ENCODE peak calls at places on chromosome X, in four cellular contexts. U, A, I and S are unnamed samples. For H3K9me3, the result is how much of the 10 kb centered on the place peaks cover.

GRCh38 chrX:111047575-111047974 is 48.4 kb upstream of the PAK3 start:
- DNase-seq in A (no peak), U (no peak), I (no peak), S (no peak)

GRCh38 chrX:136156560-136157117 is 9.3 kb downstream of the FHL1 start:
- DNase-seq in A (no peak), U (no peak), I (no peak), S (no peak)

GRCh38 chrX:144918936-144919335 is 328.4 kb upstream of the SPANXN1 start:
- DNase-seq in U (no peak), I (no peak), A (no peak), S (no peak)

GRCh38 chrX:42519666-42520231 is 258.2 kb downstream of the PPP1R2C start:
- DNase-seq in I (no peak), A (no peak), U (peak), S (no peak)

GRCh38 chrX:122552291-122552800 is 631.7 kb upstream of the GRIA3 start:
- DNase-seq in U (no peak), A (no peak), I (no peak), S (no peak)

GRCh38 chrX:153902388-153902787 is 2.1 kb upstream of the AVPR2 start:
- DNase-seq in I (no peak), A (no peak), U (no peak), S (no peak)

GRCh38 chrX:65136424-65136823 is 160.2 kb upstream of the ZC4H2 start:
- DNase-seq in A (no peak), I (no peak), U (no peak), S (no peak)

GRCh38 chrX:20284992-20285391 is 18.3 kb upstream of the RPS6KA3 start:
- DNase-seq in U (no peak), A (no peak), I (no peak), S (no peak)

GRCh38 chrX:150409964-150410363 is 46.8 kb downstream of the MAMLD1 start:
- DNase-seq in I (no peak), A (no peak), U (no peak), S (no peak)

GRCh38 chrX:51608766-51609165 is 9.9 kb downstream of the CENPVL3 start:
- DNase-seq in I (no peak), U (no peak), A (no peak), S (no peak)

GRCh38 chrX:154308108-154308946 is 12.7 kb downstream of the TKTL1 start:
- DNase-seq in I (peak), U (peak), A (peak), S (peak)

GRCh38 chrX:136710324-136710951 is 62.5 kb downstream of the CD40LG start:
- DNase-seq in U (no peak), I (no peak), A (no peak), S (no peak)

GRCh38 chrX:53288173-53288572 is 6.8 kb upstream of the IQSEC2 start:
- DNase-seq in U (no peak), I (no peak), A (no peak), S (no peak)

GRCh38 chrX:135890087-135890585 is 3.1 kb downstream of the CT45A10 start:
- DNase-seq in U (no peak), I (no peak), A (no peak), S (peak)

GRCh38 chrX:45056428-45057145 is 144.1 kb downstream of the DIPK2B start:
- DNase-seq in U (no peak), I (no peak), A (no peak), S (no peak)

GRCh38 chrX:23503835-23504539 is 163.3 kb upstream of the PRDX4 start:
- DNase-seq in I (peak), U (peak), A (no peak), S (peak)

GRCh38 chrX:46961574-46962279 is 49.5 kb downstream of the JADE3 start:
- DNase-seq in A (peak), I (no peak), U (no peak), S (no peak)

GRCh38 chrX:153884136-153885076 is 1.6 kb downstream of the L1CAM start:
- DNase-seq in U (peak), I (no peak), A (no peak), S (no peak)

GRCh38 chrX:21698274-21698673 is 40.1 kb upstream of the KLHL34 start:
- DNase-seq in I (no peak), A (no peak), U (no peak), S (no peak)

GRCh38 chrX:153411255-153411987 is at the start of gene ZFP92:
- DNase-seq in I (no peak), A (peak), U (no peak), S (no peak)

GRCh38 chrX:19388064-19388679 is 44.4 kb downstream of the PDHA1 start:
- DNase-seq in U (no peak), A (no peak), I (no peak), S (no peak)

GRCh38 chrX:27444093-27444908 is 18.8 kb downstream of the PPP4R3C start:
- DNase-seq in A (no peak), U (no peak), I (no peak), S (no peak)

GRCh38 chrX:102712216-102712966 is at the start of gene GPRASP2:
- DNase-seq in U (peak), A (no peak), I (peak), S (peak)

GRCh38 chrX:109843963-109844751 is 111.1 kb upstream of the ACSL4 start:
- DNase-seq in A (no peak), I (no peak), U (no peak), S (no peak)

GRCh38 chrX:120794525-120794975 is 81.1 kb downstream of the CT47B1 start:
- DNase-seq in A (no peak), U (no peak), I (no peak), S (no peak)

GRCh38 chrX:150767045-150767395 is 73.8 kb downstream of the MTMR1 start:
- DNase-seq in U (no peak), A (no peak), I (no peak), S (no peak)

GRCh38 chrX:84064164-84064563 is 123.8 kb downstream of the RPS6KA6 start:
- DNase-seq in I (no peak), U (no peak), A (no peak), S (no peak)

GRCh38 chrX:115892056-115892708 is 278.4 kb upstream of the AGTR2 start:
- DNase-seq in A (no peak), U (no peak), I (peak), S (peak)

GRCh38 chrX:10615931-10616780 is 4.2 kb downstream of the MID1 start:
- DNase-seq in A (no peak), I (no peak), U (peak), S (peak)

GRCh38 chrX:86171366-86171765 is 23.1 kb downstream of the DACH2 start:
- DNase-seq in I (no peak), A (no peak), U (peak), S (no peak)

GRCh38 chrX:46978341-46979291 is 66.4 kb downstream of the JADE3 start:
- DNase-seq in U (peak), A (peak), I (peak), S (peak)

GRCh38 chrX:136779346-136779781 is 1.4 kb downstream of the ARHGEF6 start:
- DNase-seq in U (no peak), A (no peak), I (no peak), S (no peak)

GRCh38 chrX:56226980-56227379 is 5.2 kb upstream of the KLF8 start:
- DNase-seq in I (no peak), U (no peak), A (no peak), S (no peak)

GRCh38 chrX:100512471-100512870 is 72.3 kb upstream of the TNMD start:
- DNase-seq in I (no peak), A (no peak), U (peak), S (no peak)

GRCh38 chrX:36383491-36383890 is 464.0 kb downstream of the CFAP47 start:
- DNase-seq in I (no peak), U (no peak), A (no peak), S (no peak)

GRCh38 chrX:16212024-16212423 is 44.7 kb downstream of the MAGEB17 start:
- DNase-seq in A (no peak), U (peak), I (no peak), S (no peak)

GRCh38 chrX:53429755-53430154 is 4.4 kb downstream of the HSD17B10 start:
- DNase-seq in U (no peak), I (no peak), A (no peak), S (no peak)

GRCh38 chrX:86047174-86047991 is at the start of gene CHM:
- DNase-seq in I (peak), A (peak), U (peak), S (peak)

GRCh38 chrX:57528670-57529255 is 63.0 kb upstream of the ZXDB start:
- DNase-seq in U (peak), I (no peak), A (no peak), S (no peak)

GRCh38 chrX:107673401-107673800 is 45.1 kb downstream of the PRPS1 start:
- DNase-seq in U (no peak), A (no peak), I (no peak), S (no peak)
- H3K4me3 ChIP-seq in U (no peak), A (peak), I (no peak), S (no peak)

DNA sequence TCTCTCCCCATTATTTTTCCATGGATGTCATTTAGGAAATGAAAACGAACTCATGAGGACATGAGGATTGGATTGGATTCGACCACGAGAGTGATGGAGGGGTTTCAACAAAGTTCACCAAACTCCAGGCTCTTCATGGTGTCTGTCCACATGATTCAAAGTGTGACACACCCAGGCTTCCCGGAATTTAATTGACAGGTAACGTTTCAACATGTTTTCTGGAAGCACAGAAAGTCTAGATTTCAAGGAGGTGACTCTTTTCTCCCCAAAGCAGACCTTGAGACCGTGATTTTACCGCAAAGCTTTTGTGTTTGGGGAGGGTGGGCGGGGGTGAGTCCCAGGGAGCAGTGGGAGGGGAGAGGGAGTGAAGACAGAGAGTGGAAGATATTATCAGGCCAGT is 94.2 kb upstream of the CD99 start:
- DNase-seq in A (no peak), U (no peak), I (no peak), S (no peak)
- H3K9me3 ChIP-seq in A (under half), U (under half), I (under half), S (under half)

DNA sequence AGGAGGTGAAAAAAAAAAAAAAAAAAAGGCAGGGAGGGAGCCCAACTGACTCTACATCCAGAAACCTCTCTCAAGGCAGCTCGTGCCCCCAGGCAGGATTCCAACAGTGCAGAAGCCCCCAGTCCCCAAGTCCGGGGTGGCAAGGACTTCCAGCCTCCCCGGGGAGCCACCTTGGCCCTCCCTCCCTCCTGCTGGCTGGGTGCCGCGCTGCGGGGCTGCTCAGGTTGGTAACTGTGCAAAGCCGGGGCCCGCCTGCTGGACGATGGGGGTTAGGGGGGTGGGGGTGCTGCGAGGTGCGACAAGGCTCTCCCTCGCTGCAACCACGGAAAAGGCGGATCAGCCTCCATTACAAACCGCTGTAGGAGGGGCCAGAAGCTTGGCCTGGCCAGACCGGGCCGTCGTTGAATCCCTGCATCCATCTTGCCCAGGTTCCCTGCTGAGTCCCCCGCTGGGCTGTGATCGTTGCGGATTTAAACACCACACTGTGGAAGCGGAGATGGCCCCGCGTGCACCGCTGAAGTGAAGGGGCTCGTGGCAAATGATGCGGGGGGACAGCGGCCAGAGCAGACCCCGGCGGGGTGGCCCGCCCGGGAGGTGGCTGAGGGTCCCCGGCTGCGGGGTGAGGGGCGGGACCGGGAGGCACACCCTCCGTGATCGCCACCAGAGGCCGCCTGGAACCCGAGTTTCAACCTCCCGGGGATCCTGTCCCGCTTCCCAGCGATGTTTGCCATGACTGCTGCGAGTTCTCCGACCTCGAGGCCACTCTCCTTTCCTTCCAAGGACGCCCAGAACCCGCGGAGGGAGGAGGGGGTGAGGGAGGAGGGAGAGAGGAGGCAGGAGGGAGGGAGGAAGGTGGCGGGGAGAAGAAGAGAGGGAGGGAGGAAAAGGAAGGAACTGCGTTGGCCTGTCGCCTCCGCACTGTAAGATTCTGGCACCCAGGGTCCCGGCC is 58.0 kb upstream of the DDX3X start:
- DNase-seq in A (peak), I (peak), U (peak), S (peak)
- H3K27ac ChIP-seq in A (peak), I (no peak), U (peak), S (no peak)

GRCh38 chrX:118839334-118839958 is 15.8 kb downstream of the ZCCHC12 start:
- DNase-seq in I (peak), U (peak), A (peak), S (peak)
- H3K4me3 ChIP-seq in I (peak), U (peak), A (peak), S (peak)

GRCh38 chrX:155998761-155999510 is 1.4 kb downstream of the IL9R start:
- DNase-seq in I (no peak), U (no peak), A (no peak), S (no peak)

GRCh38 chrX:155997436-155997835 is at the start of gene IL9R:
- DNase-seq in U (no peak), A (no peak), I (no peak), S (no peak)

GRCh38 chrX:155993421-155993820 is 4.1 kb upstream of the IL9R start:
- DNase-seq in I (no peak), U (no peak), A (no peak), S (no peak)

GRCh38 chrX:155998116-155998515 is 620 bp downstream of the IL9R start:
- DNase-seq in A (no peak), I (no peak), U (no peak), S (no peak)

GRCh38 chrX:155995476-155995875 is 2.0 kb upstream of the IL9R start:
- DNase-seq in U (no peak), I (no peak), A (no peak), S (no peak)
- H3K9me3 ChIP-seq in U (under half), I (under half), A (under half), S (under half)

GRCh38 chrX:82589410-82589809 is 918.7 kb upstream of the POU3F4 start:
- DNase-seq in I (no peak), A (no peak), U (peak), S (no peak)
- H3K27ac ChIP-seq in I (no peak), A (no peak), U (no peak), S (no peak)

DNA sequence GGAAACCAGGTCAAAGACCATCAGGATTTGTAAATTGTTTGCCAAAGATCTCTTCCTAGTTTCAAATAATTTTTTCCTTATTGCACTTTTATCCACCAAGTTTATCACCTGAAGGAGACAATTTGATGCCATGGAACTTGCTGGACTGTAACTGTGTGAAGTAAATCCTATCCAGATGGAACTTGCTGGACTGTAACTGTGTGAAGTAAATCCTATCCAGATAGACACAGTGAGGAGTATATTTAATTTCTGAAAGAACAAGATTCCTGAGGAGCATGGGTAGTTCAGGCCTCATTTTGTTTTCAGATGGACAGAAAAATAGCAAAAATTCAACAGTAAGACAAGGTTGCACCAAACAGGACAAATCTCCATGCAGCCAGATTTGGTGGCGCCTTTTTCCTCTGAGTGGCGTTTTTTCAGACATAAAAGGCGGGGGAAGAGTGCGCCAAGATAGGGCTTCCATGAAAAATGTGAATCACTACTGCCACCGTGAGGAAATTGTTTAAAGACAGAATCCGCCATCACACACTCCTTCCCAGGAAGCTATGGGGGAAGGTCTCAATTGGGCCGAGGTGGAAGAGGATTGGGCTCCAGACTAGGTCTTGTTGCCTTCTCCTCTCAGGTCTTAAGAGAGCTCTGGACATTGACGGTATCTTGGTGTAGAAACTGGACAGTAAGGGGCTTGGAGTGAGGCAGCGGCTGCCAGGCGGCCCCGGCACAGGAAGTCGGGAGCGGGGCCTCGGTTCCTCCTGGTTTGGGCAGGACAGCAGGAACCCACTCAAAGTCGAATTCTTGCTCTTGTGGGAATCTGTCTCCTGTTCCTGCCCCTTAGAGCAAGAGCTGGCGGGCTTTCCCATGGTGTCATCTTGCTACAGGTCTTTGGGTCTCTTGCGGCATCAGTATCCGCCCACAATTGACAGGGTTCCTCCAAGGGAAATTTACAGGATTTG is 234.7 kb downstream of the OR13H1 start:
- DNase-seq in A (peak), I (peak), U (peak), S (no peak)
- H3K4me3 ChIP-seq in A (peak), I (peak), U (peak), S (peak)

GRCh38 chrX:129934952-129935351 is 29.0 kb downstream of the UTP14A start:
- DNase-seq in U (no peak), A (no peak), I (no peak), S (no peak)
- H3K9me3 ChIP-seq in U (under half), A (under half), I (under half), S (under half)